ENCODE peak calls at places on chromosomes 7 and 10, in four cellular contexts. I, L, Y and T are unnamed samples.

GRCh38 chr10:31582365-31583052 is 263.5 kb downstream of the ZEB1 start:
- DNase-seq in I (no peak), Y (no peak), L (no peak), T (no peak)

GRCh38 chr7:159158125-159158887 is 13.6 kb upstream of the VIPR2 start:
- DNase-seq in L (no peak), I (no peak), Y (no peak), T (no peak)

GRCh38 chr7:25392571-25393338 is 164.5 kb upstream of the NPVF start:
- DNase-seq in Y (no peak), I (no peak), L (no peak), T (no peak)

GRCh38 chr7:138460649-138461607 is 869 bp downstream of the TRIM24 start:
- DNase-seq in Y (peak), I (peak), L (peak), T (no peak)

GRCh38 chr10:99432881-99433280 is 2.5 kb upstream of the GOT1 start:
- DNase-seq in Y (no peak), L (no peak), I (no peak), T (no peak)

GRCh38 chr7:3725145-3725544 is 424.1 kb downstream of the SDK1 start:
- DNase-seq in Y (no peak), L (no peak), I (no peak), T (no peak)

GRCh38 chr10:19048901-19049300 is 300 bp downstream of the MALRD1 start:
- DNase-seq in I (no peak), L (no peak), Y (no peak), T (no peak)

GRCh38 chr10:97412891-97413304 is 11.8 kb upstream of the RRP12 start:
- DNase-seq in Y (no peak), I (no peak), L (no peak), T (no peak)

GRCh38 chr10:938954-939678 is 7.6 kb upstream of the LARP4B start:
- DNase-seq in I (no peak), L (no peak), Y (no peak), T (no peak)

GRCh38 chr10:129741978-129742741 is 221.9 kb downstream of the EBF3 start:
- DNase-seq in L (no peak), I (no peak), Y (no peak), T (no peak)

GRCh38 chr10:47319798-47320197 is 2.5 kb upstream of the GDF2 start:
- DNase-seq in Y (no peak), L (no peak), I (no peak), T (no peak)

GRCh38 chr10:114879541-114880158 is 58.1 kb downstream of the FHIP2A start:
- DNase-seq in Y (peak), L (peak), I (no peak), T (no peak)
- TF ChIP-seq CTCF in Y (peak), L (peak), I (no peak), T (no peak)

GRCh38 chr10:128739937-128740336 is 613.7 kb upstream of the MKI67 start:
- DNase-seq in L (no peak), Y (no peak), I (no peak), T (no peak)
- TF ChIP-seq CTCF in L (no peak), Y (no peak), I (no peak), T (no peak)

GRCh38 chr7:7051221-7051877 is 131.0 kb upstream of the C1GALT1 start:
- DNase-seq in I (no peak), L (peak), Y (peak), T (no peak)

GRCh38 chr7:7054252-7054830 is 128.0 kb upstream of the C1GALT1 start:
- DNase-seq in I (no peak), L (no peak), Y (no peak), T (no peak)
- TF ChIP-seq CTCF in I (no peak), L (no peak), Y (no peak), T (no peak)

DNA sequence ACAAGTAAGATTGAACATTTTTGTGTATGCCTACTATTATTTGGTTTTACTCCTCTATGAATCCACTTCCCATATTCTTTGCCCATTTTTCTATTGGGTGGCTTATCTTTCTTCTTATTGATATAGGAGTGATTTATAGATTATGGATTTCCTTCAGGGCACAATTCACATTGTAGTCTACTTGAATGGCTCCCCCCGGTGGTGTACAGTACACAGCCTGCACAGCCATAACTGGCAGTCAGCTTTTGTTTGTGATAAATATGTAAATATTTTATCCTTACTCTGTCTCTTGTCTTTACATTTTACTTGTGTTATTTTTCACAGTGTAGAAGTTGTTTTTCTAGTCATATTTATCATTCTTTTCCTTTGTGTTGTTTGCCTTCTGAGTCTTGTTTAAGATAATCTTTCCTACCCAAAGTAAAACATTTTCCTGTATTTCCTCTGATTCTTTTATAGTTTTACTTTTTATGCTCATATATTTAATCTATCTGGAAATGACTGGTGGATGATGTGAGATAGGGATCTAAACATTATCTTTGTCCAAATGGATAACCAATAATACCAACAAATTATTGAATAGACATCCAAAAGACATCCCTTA is 23.9 kb upstream of the CALD1 start:
- DNase-seq in I (no peak), L (no peak), Y (no peak), T (no peak)
- TF ChIP-seq CTCF in I (peak), L (no peak), Y (peak), T (no peak)

GRCh38 chr7:70505886-70506285 is 626.1 kb upstream of the GALNT17 start:
- DNase-seq in L (no peak), Y (no peak), I (no peak), T (no peak)
- TF ChIP-seq CTCF in L (no peak), Y (no peak), I (no peak), T (no peak)

GRCh38 chr10:8060010-8060703 is 5.7 kb downstream of the GATA3 start:
- DNase-seq in Y (no peak), L (no peak), I (no peak), T (no peak)

GRCh38 chr10:8059191-8059936 is 4.9 kb downstream of the GATA3 start:
- DNase-seq in Y (no peak), L (no peak), I (no peak), T (no peak)

GRCh38 chr10:8057636-8058273 is 3.3 kb downstream of the GATA3 start:
- DNase-seq in L (no peak), I (no peak), Y (no peak), T (no peak)

GRCh38 chr10:8056891-8057331 is 2.4 kb downstream of the GATA3 start:
- DNase-seq in I (no peak), L (no peak), Y (peak), T (no peak)

GRCh38 chr10:8058274-8059111 is 4.0 kb downstream of the GATA3 start:
- DNase-seq in L (no peak), I (no peak), Y (no peak), T (no peak)
- TF ChIP-seq CTCF in L (no peak), I (no peak), Y (no peak), T (no peak)